ENCODE peak calls at places on chromosomes 3 and 15, in seven cellular contexts. O, N, Z, Y, R, U and X are unnamed samples.
A peak's percentile ranks its signal among the peaks of the same experiment; 100 is the strongest.

GRCh38 chr3:45595364-45596154 is 1.0 kb downstream of the LIMD1 start:
- DNase-seq in O (no peak), N (no peak), Z (no peak), Y (no peak), R (no peak), U (no peak), X (no peak)

GRCh38 chr3:113234028-113234427 is 22.7 kb downstream of the BOC start:
- DNase-seq in O (no peak), N (no peak), Z (no peak), Y (no peak), R (peak; percentile 38), U (no peak), X (no peak)

GRCh38 chr15:71748327-71748726 is 62.0 kb upstream of the NR2E3 start:
- DNase-seq in O (peak; percentile 32), N (no peak), Z (no peak), Y (no peak), R (peak; percentile 50), U (no peak), X (no peak)

GRCh38 chr3:119702530-119703527 is at the start of gene CFAP91:
- DNase-seq in O (no peak), N (peak; percentile 67), Z (peak; percentile 72), Y (peak; percentile 99), R (peak; percentile 72), U (peak; percentile 60), X (peak; percentile 87)

GRCh38 chr15:45780352-45780751 is 145.5 kb downstream of the SQOR start:
- DNase-seq in O (no peak), N (no peak), Z (no peak), Y (peak; percentile 63), R (no peak), U (no peak), X (no peak)

GRCh38 chr3:11558002-11558401 is 85.7 kb downstream of the VGLL4 start:
- DNase-seq in O (no peak), N (no peak), Z (no peak), Y (peak; percentile 34), R (peak; percentile 93), U (no peak), X (no peak)

GRCh38 chr3:139751789-139752188 is 74.0 kb upstream of the NMNAT3 start:
- DNase-seq in O (no peak), N (no peak), Z (no peak), Y (no peak), R (no peak), U (no peak), X (no peak)

GRCh38 chr3:100158877-100159563 is 44.7 kb upstream of the FILIP1L start:
- DNase-seq in O (no peak), N (no peak), Z (no peak), Y (no peak), R (no peak), U (no peak), X (no peak)

GRCh38 chr3:179015551-179016020 is 56.0 kb downstream of the ZMAT3 start:
- DNase-seq in O (peak; percentile 92), N (peak; percentile 42), Z (peak; percentile 49), Y (peak; percentile 82), R (peak; percentile 76), U (no peak), X (peak; percentile 72)

GRCh38 chr15:51046799-51047449 is 47.8 kb downstream of the TNFAIP8L3 start:
- DNase-seq in O (peak; percentile 73), N (no peak), Z (no peak), Y (no peak), R (no peak), U (no peak), X (no peak)

GRCh38 chr3:143119974-143120715 is 574 bp downstream of the CHST2 start:
- DNase-seq in O (no peak), N (peak; percentile 19), Z (peak; percentile 46), Y (peak; percentile 78), R (no peak), U (no peak), X (peak; percentile 35)

GRCh38 chr15:80487884-80488283 is 83.7 kb downstream of the ARNT2 start:
- DNase-seq in O (no peak), N (no peak), Z (no peak), Y (no peak), R (no peak), U (no peak), X (no peak)

GRCh38 chr15:98551936-98552562 is 96.3 kb upstream of the IGF1R start:
- DNase-seq in O (no peak), N (no peak), Z (no peak), Y (no peak), R (no peak), U (no peak), X (no peak)

GRCh38 chr15:33656090-33656670 is 312.1 kb upstream of the CHRM5 start:
- DNase-seq in O (no peak), N (no peak), Z (no peak), Y (no peak), R (no peak), U (no peak), X (no peak)

GRCh38 chr3:11410564-11410963 is 138.4 kb downstream of the ATG7 start:
- DNase-seq in O (no peak), N (no peak), Z (no peak), Y (no peak), R (no peak), U (no peak), X (no peak)

GRCh38 chr3:187773233-187773962 is 28.1 kb upstream of the BCL6 start:
- DNase-seq in O (no peak), N (no peak), Z (no peak), Y (no peak), R (no peak), U (no peak), X (no peak)

GRCh38 chr3:55226696-55227095 is 260.4 kb downstream of the WNT5A start:
- DNase-seq in O (no peak), N (no peak), Z (no peak), Y (no peak), R (no peak), U (no peak), X (no peak)

GRCh38 chr15:85453144-85453872 is 72.9 kb downstream of the AKAP13 start:
- DNase-seq in O (no peak), N (no peak), Z (no peak), Y (no peak), R (no peak), U (no peak), X (no peak)

GRCh38 chr15:82810061-82810862 is 834 bp downstream of the WHAMM start:
- DNase-seq in O (peak; percentile 60), N (no peak), Z (peak; percentile 35), Y (peak; percentile 78), R (peak; percentile 43), U (no peak), X (no peak)

GRCh38 chr3:148131990-148132638 is 565.6 kb upstream of the AGTR1 start:
- DNase-seq in O (no peak), N (no peak), Z (no peak), Y (no peak), R (no peak), U (no peak), X (no peak)